ENCODE peak calls at places on chromosome 6, in nine cellular contexts. G is activated T-cell treated with anti-CD3 and anti-CD28 coated beads for 1 hour; C is activated CD8-positive, alpha-beta memory T cell treated with anti-CD3 and anti-CD28 coated beads for 4 hours; P is SW 1271; K is NCI-H1105; S is stimulated activated CD4-positive, alpha-beta T cell treated with anti-CD3 and anti-CD28 coated beads, Interleukin-12 subunit alpha, Interleukin-12 subunit beta, amount 100 ng/mL, for 24 hours; Q is astrocyte of the spinal cord; F is activated CD4-positive, alpha-beta T cell treated with anti-CD3 and anti-CD28 coated beads, Interleukin-2, amount 50 U/mL, for 24 hours; O is cardiac fibroblast. Y is an unnamed sample.

GRCh38 chr6:109424946-109425345 is 15.5 kb downstream of the PPIL6 start:
- DNase-seq in P (no peak), K (no peak), C (no peak), F (no peak), Q (no peak), S (no peak), G (no peak), O (no peak), Y (no peak)

GRCh38 chr6:125219451-125219942 is 65.9 kb downstream of the TPD52L1 start:
- DNase-seq in Q (no peak), G (no peak), C (no peak), F (no peak), K (no peak), O (no peak), P (no peak), S (no peak), Y (no peak)

GRCh38 chr6:55892749-55893357 is 17.5 kb upstream of the BMP5 start:
- DNase-seq in Q (no peak), F (no peak), K (no peak), C (no peak), P (no peak), O (no peak), S (no peak), G (no peak), Y (no peak)

GRCh38 chr6:17962436-17963031 is 24.9 kb downstream of the KIF13A start:
- DNase-seq in F (no peak), G (no peak), P (no peak), K (no peak), C (no peak), Q (peak; percentile 95), S (no peak), O (peak; percentile 91), Y (no peak)

GRCh38 chr6:15131234-15132195 is 114.4 kb upstream of the JARID2 start:
- DNase-seq in Q (no peak), O (no peak), C (no peak), S (no peak), K (no peak), G (no peak), F (no peak), P (no peak), Y (no peak)

GRCh38 chr6:77034161-77034560 is 429.1 kb downstream of the HTR1B start:
- DNase-seq in P (peak; percentile 83), O (peak; percentile 94), C (no peak), Q (peak; percentile 97), G (no peak), K (no peak), S (no peak), F (no peak), Y (no peak)

GRCh38 chr6:19319005-19319404 is 518.2 kb upstream of the ID4 start:
- DNase-seq in G (no peak), O (no peak), Q (no peak), K (no peak), C (no peak), P (no peak), F (no peak), S (no peak), Y (no peak)

GRCh38 chr6:108501559-108501958 is 59.2 kb upstream of the FOXO3 start:
- DNase-seq in P (no peak), O (peak; percentile 33), G (no peak), Q (peak; percentile 54), F (no peak), K (no peak), S (no peak), C (no peak), Y (no peak)

GRCh38 chr6:41508479-41508878 is 37.7 kb upstream of the FOXP4 start:
- DNase-seq in K (no peak), G (no peak), P (no peak), Q (no peak), F (no peak), C (no peak), S (no peak), O (no peak), Y (no peak)

GRCh38 chr6:125597411-125598253 is 151.8 kb upstream of the HEY2 start:
- DNase-seq in K (peak; percentile 91), Q (no peak), P (no peak), S (no peak), O (no peak), G (no peak), C (no peak), F (no peak), Y (no peak)